ENCODE peak calls at places on chromosomes 11 and 22, in four cellular contexts. One of them, this sample, is unnamed.
A peak's percentile ranks its signal among the peaks of the same experiment; 100 is the strongest.

GRCh38 chr11:39236916-39237315 is 2222.5 kb downstream of the LRRC4C start:
- DNase-seq in K562: no peak
- DNase-seq in GM12878: no peak
- DNase-seq in HL-60: no peak
- DNase-seq in this sample: no peak

GRCh38 chr22:36562261-36562835 is 33.4 kb upstream of the EIF3D start:
- DNase-seq in HL-60: no peak
- DNase-seq in GM12878: no peak
- DNase-seq in K562: peak; percentile 27
- DNase-seq in this sample: no peak

GRCh38 chr11:4025957-4026324 is 68.7 kb upstream of the RRM1 start:
- DNase-seq in HL-60: no peak
- DNase-seq in K562: no peak
- DNase-seq in GM12878: no peak
- DNase-seq in this sample: no peak

GRCh38 chr11:31815743-31816466 is 4.8 kb upstream of the PAX6 start:
- DNase-seq in K562: no peak
- DNase-seq in GM12878: no peak
- DNase-seq in HL-60: no peak
- DNase-seq in this sample: no peak

GRCh38 chr11:61840371-61840770 is 12.3 kb downstream of the FADS2 start:
- DNase-seq in K562: no peak
- DNase-seq in GM12878: no peak
- DNase-seq in HL-60: no peak
- DNase-seq in this sample: no peak

GRCh38 chr11:130282111-130282510 is 32.6 kb downstream of the ZBTB44 start:
- DNase-seq in GM12878: no peak
- DNase-seq in HL-60: no peak
- DNase-seq in K562: no peak
- DNase-seq in this sample: no peak

GRCh38 chr11:48006301-48006992 is 26.1 kb downstream of the PTPRJ start:
- DNase-seq in HL-60: no peak
- DNase-seq in GM12878: peak; percentile 73
- DNase-seq in K562: peak; percentile 64
- DNase-seq in this sample: no peak

GRCh38 chr22:39297490-39298193 is 21.8 kb downstream of the RPL3 start:
- DNase-seq in K562: no peak
- DNase-seq in HL-60: no peak
- DNase-seq in GM12878: no peak
- DNase-seq in this sample: no peak

GRCh38 chr11:126490261-126490660 is 134.8 kb downstream of the ST3GAL4 start:
- DNase-seq in GM12878: no peak
- DNase-seq in HL-60: no peak
- DNase-seq in K562: no peak
- DNase-seq in this sample: no peak

GRCh38 chr11:11764428-11764803 is 77.4 kb upstream of the USP47 start:
- DNase-seq in GM12878: no peak
- DNase-seq in HL-60: no peak
- DNase-seq in K562: no peak
- DNase-seq in this sample: no peak

GRCh38 chr11:8617063-8617462 is 23.0 kb upstream of the STK33 start:
- DNase-seq in GM12878: no peak
- DNase-seq in HL-60: no peak
- DNase-seq in K562: no peak
- DNase-seq in this sample: no peak

DNA sequence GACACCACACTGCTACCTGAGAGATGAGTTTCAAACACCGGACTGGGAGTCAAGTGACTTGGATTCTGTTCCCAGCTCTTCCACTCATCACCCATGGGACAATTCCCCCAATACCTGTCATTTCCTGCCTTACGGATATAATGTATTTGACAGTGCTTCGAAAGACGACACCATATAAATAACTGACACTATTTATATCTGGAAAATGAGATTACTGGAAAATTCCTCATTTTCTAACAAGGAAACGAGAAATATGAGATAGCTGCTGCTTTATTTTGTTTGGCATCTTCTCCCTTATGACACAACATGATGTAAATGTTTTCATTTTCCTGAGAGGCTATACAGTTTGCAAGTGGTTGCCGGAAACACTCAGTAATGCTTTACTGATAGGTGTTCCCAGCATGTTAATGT is 8.6 kb downstream of the HSCB start:
- DNase-seq in HL-60: no peak
- DNase-seq in K562: no peak
- DNase-seq in GM12878: no peak
- DNase-seq in this sample: no peak
- TF ChIP-seq SPI1 in HL-60: no peak
- TF ChIP-seq SPI1 in K562: no peak
- TF ChIP-seq SPI1 in GM12878: no peak
- TF ChIP-seq SPI1 in this sample: no peak

GRCh38 chr22:49199224-49199623 is 628.4 kb downstream of the BRD1 start:
- DNase-seq in HL-60: no peak
- DNase-seq in GM12878: no peak
- DNase-seq in K562: no peak
- DNase-seq in this sample: no peak

GRCh38 chr22:49202226-49202625 is 625.4 kb downstream of the BRD1 start:
- DNase-seq in K562: no peak
- DNase-seq in HL-60: no peak
- DNase-seq in GM12878: no peak
- DNase-seq in this sample: no peak

GRCh38 chr22:49203091-49203862 is 624.4 kb downstream of the BRD1 start:
- DNase-seq in HL-60: no peak
- DNase-seq in GM12878: no peak
- DNase-seq in K562: no peak
- DNase-seq in this sample: no peak

GRCh38 chr22:49198705-49199084 is 629.0 kb downstream of the BRD1 start:
- DNase-seq in GM12878: no peak
- DNase-seq in K562: no peak
- DNase-seq in HL-60: no peak
- DNase-seq in this sample: no peak

DNA sequence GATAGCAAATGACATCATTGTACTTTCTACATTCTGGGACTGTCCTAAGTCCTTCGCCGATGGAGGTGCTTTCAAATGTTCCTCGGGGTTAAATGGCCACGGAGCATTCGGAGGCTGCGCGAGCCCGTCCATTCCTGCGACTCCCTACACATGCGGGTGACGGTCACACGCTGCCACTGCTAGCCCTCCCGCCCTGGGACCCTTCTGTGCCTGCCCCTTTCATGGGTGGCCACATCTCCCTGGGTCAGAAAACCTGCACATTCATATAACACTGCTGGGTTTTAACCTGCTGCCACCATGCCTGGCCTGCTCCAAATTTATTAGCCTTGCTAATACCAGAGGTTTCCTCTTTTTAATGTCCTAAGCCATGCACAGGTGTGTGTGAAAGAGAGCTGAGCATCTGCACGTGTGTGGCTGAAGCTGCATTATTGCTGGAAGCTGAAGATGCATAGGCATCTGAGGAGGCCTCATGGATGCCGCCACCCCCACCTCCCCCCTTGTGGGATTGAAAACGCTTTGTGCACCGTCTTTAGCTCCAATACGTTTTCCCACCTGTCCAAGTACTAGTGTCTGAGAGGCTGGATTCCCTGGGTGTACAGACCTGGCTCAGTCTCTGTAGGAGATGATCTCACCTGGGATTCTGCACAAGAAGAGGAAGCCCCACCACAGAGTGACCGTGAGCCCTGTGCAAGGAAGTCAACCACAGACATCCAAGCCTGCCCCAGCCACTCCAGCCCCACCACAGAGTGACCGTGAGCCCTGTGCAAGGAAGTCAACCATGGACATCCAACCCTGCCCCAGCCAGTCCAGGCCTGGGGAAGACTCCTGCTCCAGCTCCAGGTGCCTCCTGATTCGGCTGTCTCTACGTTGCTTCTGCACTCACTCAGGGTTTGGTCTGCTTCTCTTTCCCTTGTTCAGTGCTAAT is 626.4 kb downstream of the BRD1 start:
- DNase-seq in GM12878: no peak
- DNase-seq in HL-60: no peak
- DNase-seq in K562: no peak
- DNase-seq in this sample: no peak
- TF ChIP-seq SPI1 in GM12878: no peak
- TF ChIP-seq SPI1 in HL-60: no peak
- TF ChIP-seq SPI1 in K562: no peak
- TF ChIP-seq SPI1 in this sample: no peak

GRCh38 chr11:16853859-16854258 is 115.4 kb downstream of the C11orf58 start:
- DNase-seq in K562: peak; percentile 51
- DNase-seq in GM12878: no peak
- DNase-seq in HL-60: no peak
- DNase-seq in this sample: no peak
- TF ChIP-seq SPI1 in K562: no peak
- TF ChIP-seq SPI1 in GM12878: no peak
- TF ChIP-seq SPI1 in HL-60: no peak
- TF ChIP-seq SPI1 in this sample: no peak

GRCh38 chr11:125372911-125373310 is 123.2 kb downstream of the FEZ1 start:
- DNase-seq in K562: no peak
- DNase-seq in GM12878: no peak
- DNase-seq in HL-60: no peak
- DNase-seq in this sample: no peak

GRCh38 chr11:125373426-125374391 is 122.4 kb downstream of the FEZ1 start:
- DNase-seq in HL-60: no peak
- DNase-seq in K562: no peak
- DNase-seq in GM12878: peak; percentile 42
- DNase-seq in this sample: no peak

GRCh38 chr11:125370561-125371389 is 125.3 kb downstream of the FEZ1 start:
- DNase-seq in GM12878: no peak
- DNase-seq in HL-60: no peak
- DNase-seq in K562: no peak
- DNase-seq in this sample: no peak

GRCh38 chr11:125371451-125371935 is 124.6 kb downstream of the FEZ1 start:
- DNase-seq in K562: no peak
- DNase-seq in HL-60: no peak
- DNase-seq in GM12878: no peak
- DNase-seq in this sample: no peak

GRCh38 chr11:125372088-125372487 is 124.0 kb downstream of the FEZ1 start:
- DNase-seq in HL-60: no peak
- DNase-seq in GM12878: no peak
- DNase-seq in K562: no peak
- DNase-seq in this sample: no peak
- TF ChIP-seq SPI1 in HL-60: no peak
- TF ChIP-seq SPI1 in GM12878: no peak
- TF ChIP-seq SPI1 in K562: no peak
- TF ChIP-seq SPI1 in this sample: no peak

GRCh38 chr11:65357856-65358356 is 3.4 kb downstream of the TIGD3 start:
- DNase-seq in K562: peak; percentile 62
- DNase-seq in HL-60: no peak
- DNase-seq in GM12878: no peak
- DNase-seq in this sample: no peak
- TF ChIP-seq SPI1 in K562: no peak
- TF ChIP-seq SPI1 in HL-60: no peak
- TF ChIP-seq SPI1 in GM12878: no peak
- TF ChIP-seq SPI1 in this sample: no peak

GRCh38 chr11:46826310-46827044 is 19.6 kb downstream of the CKAP5 start:
- DNase-seq in GM12878: no peak
- DNase-seq in K562: peak; percentile 79
- DNase-seq in HL-60: no peak
- DNase-seq in this sample: peak; percentile 58
- TF ChIP-seq SPI1 in GM12878: no peak
- TF ChIP-seq SPI1 in K562: no peak
- TF ChIP-seq SPI1 in HL-60: no peak
- TF ChIP-seq SPI1 in this sample: no peak

GRCh38 chr11:64120951-64121569 is 44.9 kb downstream of the MACROD1 start:
- DNase-seq in GM12878: no peak
- DNase-seq in K562: no peak
- DNase-seq in HL-60: no peak
- DNase-seq in this sample: no peak
- TF ChIP-seq SPI1 in GM12878: no peak
- TF ChIP-seq SPI1 in K562: no peak
- TF ChIP-seq SPI1 in HL-60: no peak
- TF ChIP-seq SPI1 in this sample: no peak

GRCh38 chr11:74438681-74439080 is 28.7 kb downstream of the KCNE3 start:
- DNase-seq in HL-60: no peak
- DNase-seq in K562: no peak
- DNase-seq in GM12878: no peak
- DNase-seq in this sample: no peak

GRCh38 chr11:74434528-74434927 is 32.8 kb downstream of the KCNE3 start:
- DNase-seq in HL-60: peak; percentile 54
- DNase-seq in K562: no peak
- DNase-seq in GM12878: no peak
- DNase-seq in this sample: no peak

GRCh38 chr11:74443071-74443864 is 24.1 kb downstream of the KCNE3 start:
- DNase-seq in HL-60: no peak
- DNase-seq in K562: no peak
- DNase-seq in GM12878: no peak
- DNase-seq in this sample: no peak

GRCh38 chr11:74442601-74443000 is 24.7 kb downstream of the KCNE3 start:
- DNase-seq in GM12878: no peak
- DNase-seq in HL-60: no peak
- DNase-seq in K562: no peak
- DNase-seq in this sample: no peak

GRCh38 chr11:74437441-74437840 is 29.9 kb downstream of the KCNE3 start:
- DNase-seq in GM12878: no peak
- DNase-seq in K562: peak; percentile 66
- DNase-seq in HL-60: no peak
- DNase-seq in this sample: no peak
- TF ChIP-seq SPI1 in GM12878: no peak
- TF ChIP-seq SPI1 in K562: no peak
- TF ChIP-seq SPI1 in HL-60: no peak
- TF ChIP-seq SPI1 in this sample: no peak

DNA sequence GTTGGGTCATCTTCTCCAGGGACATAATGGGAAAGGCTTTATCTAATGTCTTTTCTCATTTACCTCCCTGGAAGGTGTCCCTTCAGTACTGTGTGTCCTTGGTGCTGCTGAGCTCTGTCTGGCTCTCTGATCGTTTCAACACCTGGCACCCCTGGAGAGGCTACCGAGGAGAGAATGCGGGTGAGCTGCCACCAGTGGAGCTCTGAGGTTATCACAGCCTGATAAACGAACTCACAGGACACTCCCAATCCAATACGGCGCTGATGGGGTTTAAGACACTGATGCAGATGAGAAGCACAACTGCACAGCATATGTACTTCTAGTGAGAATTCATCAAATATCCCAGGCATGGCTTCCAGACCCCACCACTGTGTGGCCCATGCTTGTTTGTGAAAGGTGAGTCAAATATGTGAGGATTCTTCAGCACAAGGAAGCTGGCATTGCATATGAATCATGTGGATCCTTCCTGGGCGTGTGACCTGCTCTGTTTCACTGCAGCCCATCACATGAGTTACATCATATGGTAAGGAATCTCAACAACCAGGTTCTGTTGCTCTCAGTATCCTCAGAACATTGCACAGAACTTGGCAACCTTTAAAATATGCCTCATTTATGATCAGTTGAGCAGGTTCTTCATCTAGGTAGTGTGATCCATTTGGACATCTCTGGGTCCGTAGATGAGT is 34.8 kb upstream of the VWA5A start:
- DNase-seq in HL-60: no peak
- DNase-seq in GM12878: no peak
- DNase-seq in K562: no peak
- DNase-seq in this sample: no peak
- TF ChIP-seq SPI1 in HL-60: no peak
- TF ChIP-seq SPI1 in GM12878: no peak
- TF ChIP-seq SPI1 in K562: no peak
- TF ChIP-seq SPI1 in this sample: no peak

This sample was measured in GM12891.